ENCODE peak calls at places on chromosomes 3 and 15, in eight cellular contexts. One of them, this sample, is unnamed.

GRCh38 chr3:143502101-143502500 is 346.2 kb downstream of the SLC9A9 start:
- DNase-seq in AG10803: no peak
- DNase-seq in choroid plexus epithelial cell: no peak
- DNase-seq in left ventricle myocardium superior: no peak
- DNase-seq in fibroblast of pulmonary artery: no peak
- DNase-seq in heart left ventricle: no peak
- DNase-seq in tibial artery: no peak
- DNase-seq in Ammon's horn: no peak
- DNase-seq in this sample: no peak

GRCh38 chr3:151443583-151443982 is 17.3 kb downstream of the IGSF10 start:
- DNase-seq in tibial artery: no peak
- DNase-seq in left ventricle myocardium superior: no peak
- DNase-seq in choroid plexus epithelial cell: peak; percentile 30
- DNase-seq in AG10803: no peak
- DNase-seq in fibroblast of pulmonary artery: peak; percentile 23
- DNase-seq in Ammon's horn: no peak
- DNase-seq in heart left ventricle: no peak
- DNase-seq in this sample: peak; percentile 20

GRCh38 chr3:128685001-128685726 is 34.5 kb upstream of the RPN1 start:
- DNase-seq in AG10803: no peak
- DNase-seq in Ammon's horn: no peak
- DNase-seq in heart left ventricle: no peak
- DNase-seq in fibroblast of pulmonary artery: no peak
- DNase-seq in left ventricle myocardium superior: no peak
- DNase-seq in tibial artery: no peak
- DNase-seq in choroid plexus epithelial cell: no peak
- DNase-seq in this sample: no peak

GRCh38 chr3:140294058-140294457 is 359.1 kb downstream of the CLSTN2 start:
- DNase-seq in AG10803: no peak
- DNase-seq in heart left ventricle: no peak
- DNase-seq in tibial artery: no peak
- DNase-seq in choroid plexus epithelial cell: no peak
- DNase-seq in Ammon's horn: no peak
- DNase-seq in left ventricle myocardium superior: no peak
- DNase-seq in fibroblast of pulmonary artery: no peak
- DNase-seq in this sample: no peak

GRCh38 chr3:134931045-134931775 is 136.2 kb downstream of the EPHB1 start:
- DNase-seq in left ventricle myocardium superior: no peak
- DNase-seq in fibroblast of pulmonary artery: no peak
- DNase-seq in heart left ventricle: no peak
- DNase-seq in choroid plexus epithelial cell: no peak
- DNase-seq in tibial artery: no peak
- DNase-seq in Ammon's horn: no peak
- DNase-seq in AG10803: no peak
- DNase-seq in this sample: no peak

GRCh38 chr15:85406916-85407315 is 26.5 kb downstream of the AKAP13 start:
- DNase-seq in heart left ventricle: no peak
- DNase-seq in Ammon's horn: no peak
- DNase-seq in tibial artery: no peak
- DNase-seq in fibroblast of pulmonary artery: peak; percentile 54
- DNase-seq in left ventricle myocardium superior: no peak
- DNase-seq in choroid plexus epithelial cell: peak; percentile 61
- DNase-seq in AG10803: peak; percentile 80
- DNase-seq in this sample: peak; percentile 87

GRCh38 chr3:107116251-107116650 is 261.0 kb upstream of the CCDC54 start:
- DNase-seq in tibial artery: no peak
- DNase-seq in left ventricle myocardium superior: no peak
- DNase-seq in AG10803: no peak
- DNase-seq in Ammon's horn: no peak
- DNase-seq in heart left ventricle: no peak
- DNase-seq in choroid plexus epithelial cell: no peak
- DNase-seq in fibroblast of pulmonary artery: no peak
- DNase-seq in this sample: no peak

GRCh38 chr15:33278816-33279612 is 31.8 kb upstream of the RYR3 start:
- DNase-seq in choroid plexus epithelial cell: peak; percentile 94
- DNase-seq in heart left ventricle: no peak
- DNase-seq in Ammon's horn: no peak
- DNase-seq in left ventricle myocardium superior: no peak
- DNase-seq in fibroblast of pulmonary artery: peak; percentile 81
- DNase-seq in tibial artery: peak; percentile 72
- DNase-seq in AG10803: peak; percentile 81
- DNase-seq in this sample: peak; percentile 81

GRCh38 chr3:33360136-33360825 is 79.9 kb downstream of the UBP1 start:
- DNase-seq in tibial artery: no peak
- DNase-seq in AG10803: peak; percentile 70
- DNase-seq in fibroblast of pulmonary artery: peak; percentile 66
- DNase-seq in choroid plexus epithelial cell: peak; percentile 58
- DNase-seq in heart left ventricle: no peak
- DNase-seq in left ventricle myocardium superior: no peak
- DNase-seq in Ammon's horn: no peak
- DNase-seq in this sample: peak; percentile 56

GRCh38 chr3:127394984-127395662 is 107.3 kb upstream of the PRR20G start:
- DNase-seq in fibroblast of pulmonary artery: no peak
- DNase-seq in choroid plexus epithelial cell: no peak
- DNase-seq in left ventricle myocardium superior: peak; percentile 20
- DNase-seq in tibial artery: peak; percentile 51
- DNase-seq in AG10803: no peak
- DNase-seq in Ammon's horn: no peak
- DNase-seq in heart left ventricle: no peak
- DNase-seq in this sample: no peak

GRCh38 chr3:62496509-62496908 is 123.2 kb upstream of the FEZF2 start:
- DNase-seq in heart left ventricle: peak; percentile 10
- DNase-seq in AG10803: no peak
- DNase-seq in Ammon's horn: no peak
- DNase-seq in fibroblast of pulmonary artery: no peak
- DNase-seq in tibial artery: no peak
- DNase-seq in choroid plexus epithelial cell: no peak
- DNase-seq in left ventricle myocardium superior: no peak
- DNase-seq in this sample: no peak

GRCh38 chr3:48639944-48640606 is 4.8 kb upstream of the SLC26A6 start:
- DNase-seq in heart left ventricle: no peak
- DNase-seq in left ventricle myocardium superior: no peak
- DNase-seq in AG10803: no peak
- DNase-seq in tibial artery: no peak
- DNase-seq in fibroblast of pulmonary artery: no peak
- DNase-seq in choroid plexus epithelial cell: no peak
- DNase-seq in Ammon's horn: no peak
- DNase-seq in this sample: no peak

GRCh38 chr3:13839766-13840340 is 40.0 kb downstream of the WNT7A start:
- DNase-seq in choroid plexus epithelial cell: no peak
- DNase-seq in Ammon's horn: peak; percentile 22
- DNase-seq in left ventricle myocardium superior: no peak
- DNase-seq in tibial artery: no peak
- DNase-seq in fibroblast of pulmonary artery: no peak
- DNase-seq in heart left ventricle: no peak
- DNase-seq in AG10803: no peak
- DNase-seq in this sample: no peak

GRCh38 chr3:42216820-42217416 is 49.1 kb downstream of the CCK start:
- DNase-seq in left ventricle myocardium superior: no peak
- DNase-seq in choroid plexus epithelial cell: peak; percentile 47
- DNase-seq in Ammon's horn: no peak
- DNase-seq in AG10803: peak; percentile 46
- DNase-seq in heart left ventricle: no peak
- DNase-seq in fibroblast of pulmonary artery: peak; percentile 15
- DNase-seq in tibial artery: no peak
- DNase-seq in this sample: peak; percentile 21

GRCh38 chr15:98765610-98766009 is 117.3 kb downstream of the IGF1R start:
- DNase-seq in fibroblast of pulmonary artery: no peak
- DNase-seq in heart left ventricle: no peak
- DNase-seq in Ammon's horn: no peak
- DNase-seq in tibial artery: no peak
- DNase-seq in left ventricle myocardium superior: no peak
- DNase-seq in choroid plexus epithelial cell: no peak
- DNase-seq in AG10803: no peak
- DNase-seq in this sample: peak; percentile 21

GRCh38 chr3:126051741-126052140 is 32.2 kb downstream of the SLC41A3 start:
- DNase-seq in left ventricle myocardium superior: no peak
- DNase-seq in choroid plexus epithelial cell: no peak
- DNase-seq in AG10803: no peak
- DNase-seq in heart left ventricle: no peak
- DNase-seq in tibial artery: no peak
- DNase-seq in fibroblast of pulmonary artery: no peak
- DNase-seq in Ammon's horn: no peak
- DNase-seq in this sample: no peak

GRCh38 chr15:79952329-79952728 is 18.7 kb downstream of the BCL2A1 start:
- DNase-seq in heart left ventricle: no peak
- DNase-seq in choroid plexus epithelial cell: no peak
- DNase-seq in tibial artery: no peak
- DNase-seq in left ventricle myocardium superior: no peak
- DNase-seq in Ammon's horn: peak; percentile 57
- DNase-seq in AG10803: no peak
- DNase-seq in fibroblast of pulmonary artery: no peak
- DNase-seq in this sample: no peak

GRCh38 chr15:66078196-66078928 is 175.2 kb downstream of the MEGF11 start:
- DNase-seq in fibroblast of pulmonary artery: no peak
- DNase-seq in heart left ventricle: no peak
- DNase-seq in left ventricle myocardium superior: no peak
- DNase-seq in tibial artery: no peak
- DNase-seq in AG10803: no peak
- DNase-seq in choroid plexus epithelial cell: no peak
- DNase-seq in Ammon's horn: no peak
- DNase-seq in this sample: no peak

GRCh38 chr15:69820819-69821218 is 276.9 kb downstream of the TLE3 start:
- DNase-seq in AG10803: no peak
- DNase-seq in choroid plexus epithelial cell: peak; percentile 97
- DNase-seq in tibial artery: no peak
- DNase-seq in fibroblast of pulmonary artery: no peak
- DNase-seq in left ventricle myocardium superior: no peak
- DNase-seq in heart left ventricle: no peak
- DNase-seq in Ammon's horn: no peak
- DNase-seq in this sample: no peak

GRCh38 chr3:108234387-108234957 is 12.2 kb upstream of the IFT57 start:
- DNase-seq in choroid plexus epithelial cell: no peak
- DNase-seq in heart left ventricle: no peak
- DNase-seq in AG10803: no peak
- DNase-seq in Ammon's horn: no peak
- DNase-seq in fibroblast of pulmonary artery: no peak
- DNase-seq in tibial artery: no peak
- DNase-seq in left ventricle myocardium superior: no peak
- DNase-seq in this sample: no peak

GRCh38 chr15:45705510-45706473 is 71.0 kb downstream of the SQOR start:
- DNase-seq in Ammon's horn: peak; percentile 93
- DNase-seq in AG10803: peak; percentile 78
- DNase-seq in left ventricle myocardium superior: peak; percentile 74
- DNase-seq in tibial artery: peak; percentile 82
- DNase-seq in fibroblast of pulmonary artery: peak; percentile 93
- DNase-seq in heart left ventricle: peak; percentile 70
- DNase-seq in choroid plexus epithelial cell: peak; percentile 91
- DNase-seq in this sample: peak; percentile 77

GRCh38 chr3:60652829-60653228 is 598.4 kb downstream of the FHIT start:
- DNase-seq in heart left ventricle: no peak
- DNase-seq in fibroblast of pulmonary artery: no peak
- DNase-seq in tibial artery: no peak
- DNase-seq in AG10803: no peak
- DNase-seq in left ventricle myocardium superior: no peak
- DNase-seq in choroid plexus epithelial cell: no peak
- DNase-seq in Ammon's horn: no peak
- DNase-seq in this sample: no peak

GRCh38 chr3:42080452-42080872 is 10.7 kb upstream of the TRAK1 start:
- DNase-seq in AG10803: peak; percentile 76
- DNase-seq in heart left ventricle: no peak
- DNase-seq in tibial artery: no peak
- DNase-seq in fibroblast of pulmonary artery: peak; percentile 53
- DNase-seq in choroid plexus epithelial cell: peak; percentile 62
- DNase-seq in Ammon's horn: peak; percentile 86
- DNase-seq in left ventricle myocardium superior: no peak
- DNase-seq in this sample: peak; percentile 38

GRCh38 chr3:42803800-42804112 is 534 bp downstream of the HIGD1A start:
- DNase-seq in tibial artery: no peak
- DNase-seq in choroid plexus epithelial cell: no peak
- DNase-seq in Ammon's horn: peak; percentile 51
- DNase-seq in left ventricle myocardium superior: peak; percentile 65
- DNase-seq in AG10803: no peak
- DNase-seq in heart left ventricle: peak; percentile 43
- DNase-seq in fibroblast of pulmonary artery: peak; percentile 28
- DNase-seq in this sample: peak; percentile 23

GRCh38 chr3:173538410-173538809 is 140.9 kb downstream of the NLGN1 start:
- DNase-seq in tibial artery: no peak
- DNase-seq in Ammon's horn: no peak
- DNase-seq in choroid plexus epithelial cell: no peak
- DNase-seq in AG10803: no peak
- DNase-seq in heart left ventricle: no peak
- DNase-seq in fibroblast of pulmonary artery: no peak
- DNase-seq in left ventricle myocardium superior: no peak
- DNase-seq in this sample: no peak

This sample was measured in amniotic epithelial cell.